ENCODE peak calls at places on chromosomes 6 and 20, in four cellular contexts. One of them, this sample, is unnamed.

GRCh38 chr20:63215101-63216040 is 560 bp downstream of the YTHDF1 start:
- DNase-seq in M059J: peak
- DNase-seq in NCI-H1105: peak
- DNase-seq in stimulated activated CD8-positive, alpha-beta memory T cell treated with anti-CD3 and anti-CD28 coated beads, Interleukin-4, amount 100 ng/mL, for 24 hours: no peak
- DNase-seq in this sample: no peak

GRCh38 chr6:36926711-36927110 is 27.8 kb upstream of the PI16 start:
- DNase-seq in M059J: no peak
- DNase-seq in stimulated activated CD8-positive, alpha-beta memory T cell treated with anti-CD3 and anti-CD28 coated beads, Interleukin-4, amount 100 ng/mL, for 24 hours: no peak
- DNase-seq in NCI-H1105: no peak
- DNase-seq in this sample: no peak

GRCh38 chr20:19381947-19382346 is 169.5 kb downstream of the SLC24A3 start:
- DNase-seq in NCI-H1105: no peak
- DNase-seq in M059J: no peak
- DNase-seq in stimulated activated CD8-positive, alpha-beta memory T cell treated with anti-CD3 and anti-CD28 coated beads, Interleukin-4, amount 100 ng/mL, for 24 hours: no peak
- DNase-seq in this sample: no peak

GRCh38 chr6:170207586-170207985 is 83.3 kb downstream of the DLL1 start:
- DNase-seq in stimulated activated CD8-positive, alpha-beta memory T cell treated with anti-CD3 and anti-CD28 coated beads, Interleukin-4, amount 100 ng/mL, for 24 hours: no peak
- DNase-seq in NCI-H1105: no peak
- DNase-seq in M059J: no peak
- DNase-seq in this sample: no peak

GRCh38 chr20:53950578-53950977 is 119.8 kb downstream of the BCAS1 start:
- DNase-seq in M059J: no peak
- DNase-seq in NCI-H1105: no peak
- DNase-seq in stimulated activated CD8-positive, alpha-beta memory T cell treated with anti-CD3 and anti-CD28 coated beads, Interleukin-4, amount 100 ng/mL, for 24 hours: no peak
- DNase-seq in this sample: no peak

GRCh38 chr6:150932976-150933375 is 67.5 kb downstream of the MTHFD1L start:
- DNase-seq in M059J: no peak
- DNase-seq in stimulated activated CD8-positive, alpha-beta memory T cell treated with anti-CD3 and anti-CD28 coated beads, Interleukin-4, amount 100 ng/mL, for 24 hours: no peak
- DNase-seq in NCI-H1105: no peak
- DNase-seq in this sample: no peak

GRCh38 chr20:13800728-13801134 is 15.9 kb downstream of the NDUFAF5 start:
- DNase-seq in NCI-H1105: peak
- DNase-seq in M059J: peak
- DNase-seq in stimulated activated CD8-positive, alpha-beta memory T cell treated with anti-CD3 and anti-CD28 coated beads, Interleukin-4, amount 100 ng/mL, for 24 hours: no peak
- DNase-seq in this sample: peak

GRCh38 chr6:6220718-6221117 is 99.7 kb downstream of the F13A1 start:
- DNase-seq in stimulated activated CD8-positive, alpha-beta memory T cell treated with anti-CD3 and anti-CD28 coated beads, Interleukin-4, amount 100 ng/mL, for 24 hours: no peak
- DNase-seq in NCI-H1105: no peak
- DNase-seq in M059J: peak
- DNase-seq in this sample: no peak

GRCh38 chr6:132190815-132191175 is 210.5 kb downstream of the MOXD1 start:
- DNase-seq in stimulated activated CD8-positive, alpha-beta memory T cell treated with anti-CD3 and anti-CD28 coated beads, Interleukin-4, amount 100 ng/mL, for 24 hours: no peak
- DNase-seq in M059J: peak
- DNase-seq in NCI-H1105: no peak
- DNase-seq in this sample: no peak

GRCh38 chr20:47280668-47281067 is 75.8 kb downstream of the ZMYND8 start:
- DNase-seq in NCI-H1105: no peak
- DNase-seq in stimulated activated CD8-positive, alpha-beta memory T cell treated with anti-CD3 and anti-CD28 coated beads, Interleukin-4, amount 100 ng/mL, for 24 hours: no peak
- DNase-seq in M059J: no peak
- DNase-seq in this sample: no peak

GRCh38 chr20:54345817-54346216 is 129.6 kb upstream of the DOK5 start:
- DNase-seq in NCI-H1105: no peak
- DNase-seq in M059J: peak
- DNase-seq in stimulated activated CD8-positive, alpha-beta memory T cell treated with anti-CD3 and anti-CD28 coated beads, Interleukin-4, amount 100 ng/mL, for 24 hours: no peak
- DNase-seq in this sample: no peak

GRCh38 chr20:45880988-45881788 is at the start of gene ZSWIM1:
- DNase-seq in M059J: peak
- DNase-seq in NCI-H1105: peak
- DNase-seq in stimulated activated CD8-positive, alpha-beta memory T cell treated with anti-CD3 and anti-CD28 coated beads, Interleukin-4, amount 100 ng/mL, for 24 hours: peak
- DNase-seq in this sample: peak

GRCh38 chr6:69631552-69632346 is 165.1 kb downstream of the LMBRD1 start:
- DNase-seq in NCI-H1105: no peak
- DNase-seq in M059J: peak
- DNase-seq in stimulated activated CD8-positive, alpha-beta memory T cell treated with anti-CD3 and anti-CD28 coated beads, Interleukin-4, amount 100 ng/mL, for 24 hours: no peak
- DNase-seq in this sample: no peak

GRCh38 chr6:56541736-56542366 is 100.8 kb downstream of the DST start:
- DNase-seq in M059J: no peak
- DNase-seq in stimulated activated CD8-positive, alpha-beta memory T cell treated with anti-CD3 and anti-CD28 coated beads, Interleukin-4, amount 100 ng/mL, for 24 hours: no peak
- DNase-seq in NCI-H1105: no peak
- DNase-seq in this sample: no peak

GRCh38 chr6:22717906-22718305 is 148.5 kb downstream of the HDGFL1 start:
- DNase-seq in NCI-H1105: peak
- DNase-seq in stimulated activated CD8-positive, alpha-beta memory T cell treated with anti-CD3 and anti-CD28 coated beads, Interleukin-4, amount 100 ng/mL, for 24 hours: no peak
- DNase-seq in M059J: no peak
- DNase-seq in this sample: no peak

GRCh38 chr6:28351087-28351486 is 1.3 kb downstream of the ZKSCAN3 start:
- DNase-seq in M059J: peak
- DNase-seq in stimulated activated CD8-positive, alpha-beta memory T cell treated with anti-CD3 and anti-CD28 coated beads, Interleukin-4, amount 100 ng/mL, for 24 hours: no peak
- DNase-seq in NCI-H1105: no peak
- DNase-seq in this sample: no peak

GRCh38 chr6:7528565-7528964 is 12.9 kb upstream of the DSP start:
- DNase-seq in NCI-H1105: no peak
- DNase-seq in stimulated activated CD8-positive, alpha-beta memory T cell treated with anti-CD3 and anti-CD28 coated beads, Interleukin-4, amount 100 ng/mL, for 24 hours: no peak
- DNase-seq in M059J: peak
- DNase-seq in this sample: no peak

GRCh38 chr6:143620461-143620860 is 57.3 kb upstream of the PHACTR2 start:
- DNase-seq in M059J: peak
- DNase-seq in stimulated activated CD8-positive, alpha-beta memory T cell treated with anti-CD3 and anti-CD28 coated beads, Interleukin-4, amount 100 ng/mL, for 24 hours: no peak
- DNase-seq in NCI-H1105: peak
- DNase-seq in this sample: no peak

GRCh38 chr6:109706513-109706912 is 15.4 kb downstream of the FIG4 start:
- DNase-seq in NCI-H1105: no peak
- DNase-seq in stimulated activated CD8-positive, alpha-beta memory T cell treated with anti-CD3 and anti-CD28 coated beads, Interleukin-4, amount 100 ng/mL, for 24 hours: no peak
- DNase-seq in M059J: no peak
- DNase-seq in this sample: no peak

GRCh38 chr20:38842558-38842981 is 37.1 kb downstream of the PPP1R16B start:
- DNase-seq in stimulated activated CD8-positive, alpha-beta memory T cell treated with anti-CD3 and anti-CD28 coated beads, Interleukin-4, amount 100 ng/mL, for 24 hours: peak
- DNase-seq in NCI-H1105: no peak
- DNase-seq in M059J: no peak
- DNase-seq in this sample: no peak

GRCh38 chr20:61806995-61807394 is 258.7 kb downstream of the TAF4 start:
- DNase-seq in M059J: no peak
- DNase-seq in NCI-H1105: no peak
- DNase-seq in stimulated activated CD8-positive, alpha-beta memory T cell treated with anti-CD3 and anti-CD28 coated beads, Interleukin-4, amount 100 ng/mL, for 24 hours: no peak
- DNase-seq in this sample: no peak

GRCh38 chr6:112441607-112442006 is 94.5 kb downstream of the RFPL4B start:
- DNase-seq in M059J: no peak
- DNase-seq in stimulated activated CD8-positive, alpha-beta memory T cell treated with anti-CD3 and anti-CD28 coated beads, Interleukin-4, amount 100 ng/mL, for 24 hours: no peak
- DNase-seq in NCI-H1105: no peak
- DNase-seq in this sample: no peak

GRCh38 chr20:38260025-38260377 is 534 bp downstream of the KIAA1755 start:
- DNase-seq in stimulated activated CD8-positive, alpha-beta memory T cell treated with anti-CD3 and anti-CD28 coated beads, Interleukin-4, amount 100 ng/mL, for 24 hours: no peak
- DNase-seq in M059J: peak
- DNase-seq in NCI-H1105: no peak
- DNase-seq in this sample: no peak

GRCh38 chr6:105769987-105770386 is 316.1 kb upstream of the PRDM1 start:
- DNase-seq in NCI-H1105: no peak
- DNase-seq in M059J: peak
- DNase-seq in stimulated activated CD8-positive, alpha-beta memory T cell treated with anti-CD3 and anti-CD28 coated beads, Interleukin-4, amount 100 ng/mL, for 24 hours: no peak
- DNase-seq in this sample: no peak

This sample was measured in NCI-H446.